ENCODE peak calls at places on chromosomes 3 and 15, in six cellular contexts. One of them, this sample, is unnamed.

GRCh38 chr3:39148116-39149058 is 5.0 kb downstream of the CSRNP1 start:
- DNase-seq in stimulated activated CD8-positive, alpha-beta memory T cell treated with anti-CD3 and anti-CD28 coated beads, Interleukin-4, amount 100 ng/mL, for 4 hours: no peak
- DNase-seq in kidney tubule cell: peak
- DNase-seq in A172: peak
- DNase-seq in caudate nucleus: no peak
- DNase-seq in nucleus accumbens: no peak
- DNase-seq in this sample: no peak

GRCh38 chr3:130741946-130742610 is 4.6 kb downstream of the PIK3R4 start:
- DNase-seq in stimulated activated CD8-positive, alpha-beta memory T cell treated with anti-CD3 and anti-CD28 coated beads, Interleukin-4, amount 100 ng/mL, for 4 hours: no peak
- DNase-seq in kidney tubule cell: no peak
- DNase-seq in A172: no peak
- DNase-seq in caudate nucleus: no peak
- DNase-seq in nucleus accumbens: no peak
- DNase-seq in this sample: no peak

GRCh38 chr15:77019476-77020331 is 24.8 kb downstream of the PSTPIP1 start:
- DNase-seq in stimulated activated CD8-positive, alpha-beta memory T cell treated with anti-CD3 and anti-CD28 coated beads, Interleukin-4, amount 100 ng/mL, for 4 hours: no peak
- DNase-seq in kidney tubule cell: peak
- DNase-seq in A172: peak
- DNase-seq in caudate nucleus: no peak
- DNase-seq in nucleus accumbens: no peak
- DNase-seq in this sample: no peak

GRCh38 chr3:159928071-159928491 is 60.6 kb upstream of the IL12A start:
- DNase-seq in stimulated activated CD8-positive, alpha-beta memory T cell treated with anti-CD3 and anti-CD28 coated beads, Interleukin-4, amount 100 ng/mL, for 4 hours: no peak
- DNase-seq in kidney tubule cell: peak
- DNase-seq in A172: peak
- DNase-seq in caudate nucleus: no peak
- DNase-seq in nucleus accumbens: no peak
- DNase-seq in this sample: no peak

GRCh38 chr15:81332326-81332725 is 8.4 kb upstream of the STARD5 start:
- DNase-seq in stimulated activated CD8-positive, alpha-beta memory T cell treated with anti-CD3 and anti-CD28 coated beads, Interleukin-4, amount 100 ng/mL, for 4 hours: no peak
- DNase-seq in kidney tubule cell: no peak
- DNase-seq in A172: no peak
- DNase-seq in caudate nucleus: no peak
- DNase-seq in nucleus accumbens: no peak
- DNase-seq in this sample: no peak

GRCh38 chr3:57957823-57958222 is 50.4 kb upstream of the FLNB start:
- DNase-seq in stimulated activated CD8-positive, alpha-beta memory T cell treated with anti-CD3 and anti-CD28 coated beads, Interleukin-4, amount 100 ng/mL, for 4 hours: no peak
- DNase-seq in kidney tubule cell: no peak
- DNase-seq in A172: no peak
- DNase-seq in caudate nucleus: no peak
- DNase-seq in nucleus accumbens: no peak
- DNase-seq in this sample: no peak

GRCh38 chr3:4413467-4413866 is 53.6 kb downstream of the SUMF1 start:
- DNase-seq in stimulated activated CD8-positive, alpha-beta memory T cell treated with anti-CD3 and anti-CD28 coated beads, Interleukin-4, amount 100 ng/mL, for 4 hours: no peak
- DNase-seq in kidney tubule cell: no peak
- DNase-seq in A172: peak
- DNase-seq in caudate nucleus: no peak
- DNase-seq in nucleus accumbens: no peak
- DNase-seq in this sample: no peak

GRCh38 chr3:11477286-11477935 is 166.3 kb downstream of the VGLL4 start:
- DNase-seq in stimulated activated CD8-positive, alpha-beta memory T cell treated with anti-CD3 and anti-CD28 coated beads, Interleukin-4, amount 100 ng/mL, for 4 hours: no peak
- DNase-seq in kidney tubule cell: peak
- DNase-seq in A172: peak
- DNase-seq in caudate nucleus: no peak
- DNase-seq in nucleus accumbens: no peak
- DNase-seq in this sample: no peak

GRCh38 chr3:129592362-129593150 is 13.9 kb downstream of the PLXND1 start:
- DNase-seq in stimulated activated CD8-positive, alpha-beta memory T cell treated with anti-CD3 and anti-CD28 coated beads, Interleukin-4, amount 100 ng/mL, for 4 hours: no peak
- DNase-seq in kidney tubule cell: no peak
- DNase-seq in A172: no peak
- DNase-seq in caudate nucleus: no peak
- DNase-seq in nucleus accumbens: peak
- DNase-seq in this sample: no peak

This sample was measured in HuH-7.